ENCODE peak calls at places on chromosomes 13 and 19, in four cellular contexts. K is DND-41; I is CD8-positive, alpha-beta T cell; R is GM23338. A is an unnamed sample.

GRCh38 chr13:36850790-36851438 is 31.9 kb downstream of the RFXAP start:
- DNase-seq in K (peak; percentile 20), I (no peak), R (peak; percentile 73), A (no peak)

GRCh38 chr19:8302734-8303133 is 5.4 kb downstream of the CD320 start:
- DNase-seq in K (peak; percentile 4), I (no peak), R (no peak), A (no peak)

GRCh38 chr13:37453246-37453645 is 145.3 kb downstream of the POSTN start:
- DNase-seq in K (no peak), I (no peak), R (no peak), A (no peak)

GRCh38 chr19:39284032-39284431 is 12.2 kb upstream of the IFNL1 start:
- DNase-seq in K (no peak), I (no peak), R (no peak), A (no peak)

GRCh38 chr13:79079351-79079839 is 326.7 kb downstream of the RBM26 start:
- DNase-seq in K (peak; percentile 8), I (no peak), R (peak; percentile 7), A (no peak)

GRCh38 chr13:92842145-92842544 is 384.5 kb upstream of the GPC6 start:
- DNase-seq in K (no peak), I (no peak), R (no peak), A (no peak)

GRCh38 chr13:73521970-73522549 is 463.3 kb downstream of the KLF5 start:
- DNase-seq in K (no peak), I (no peak), R (no peak), A (no peak)

GRCh38 chr19:611506-611869 is 21.8 kb downstream of the HCN2 start:
- DNase-seq in K (no peak), I (peak; percentile 54), R (no peak), A (no peak)

GRCh38 chr13:111589992-111590391 is 269.6 kb downstream of the TEX29 start:
- DNase-seq in K (no peak), I (no peak), R (no peak), A (no peak)

GRCh38 chr13:25963681-25964080 is 88.1 kb downstream of the SHISA2 start:
- DNase-seq in K (no peak), I (no peak), R (no peak), A (no peak)

GRCh38 chr19:19627716-19628498 is at the start of gene LPAR2:
- DNase-seq in K (no peak), I (peak; percentile 81), R (peak; percentile 78), A (no peak)

GRCh38 chr19:12777217-12778019 is 2.1 kb upstream of the HOOK2 start:
- DNase-seq in K (peak; percentile 87), I (peak; percentile 80), R (peak; percentile 93), A (no peak)

GRCh38 chr13:33096886-33097610 is 80.8 kb downstream of the KL start:
- DNase-seq in K (no peak), I (no peak), R (no peak), A (no peak)

GRCh38 chr13:84834201-84834600 is 951.9 kb upstream of the SLITRK1 start:
- DNase-seq in K (no peak), I (no peak), R (no peak), A (no peak)

GRCh38 chr13:101490400-101491015 is 38.0 kb downstream of the ITGBL1 start:
- DNase-seq in K (no peak), I (no peak), R (no peak), A (no peak)

GRCh38 chr13:41059466-41059865 is 1.8 kb upstream of the WBP4 start:
- DNase-seq in K (no peak), I (no peak), R (peak; percentile 27), A (no peak)

GRCh38 chr19:38095411-38096308 is 128.4 kb downstream of the DPF1 start:
- DNase-seq in K (peak; percentile 76), I (peak; percentile 51), R (peak; percentile 92), A (no peak)

GRCh38 chr19:33152178-33152577 is 20.3 kb downstream of the WDR88 start:
- DNase-seq in K (no peak), I (no peak), R (no peak), A (no peak)

GRCh38 chr19:5903054-5903501 is 512 bp downstream of the NDUFA11 start:
- DNase-seq in K (no peak), I (no peak), R (peak; percentile 46), A (no peak)

GRCh38 chr13:39910041-39910440 is 254.6 kb downstream of the COG6 start:
- DNase-seq in K (no peak), I (no peak), R (no peak), A (no peak)

GRCh38 chr13:42575938-42576337 is 2.0 kb downstream of the TNFSF11 start:
- DNase-seq in K (no peak), I (no peak), R (no peak), A (no peak)

GRCh38 chr13:75908137-75908536 is 272.0 kb downstream of the LMO7 start:
- DNase-seq in K (no peak), I (no peak), R (no peak), A (no peak)

GRCh38 chr13:99269627-99270252 is 11.6 kb upstream of the GPR18 start:
- DNase-seq in K (no peak), I (no peak), R (peak; percentile 41), A (no peak)

GRCh38 chr13:76226941-76227340 is 590.8 kb downstream of the LMO7 start:
- DNase-seq in K (no peak), I (no peak), R (no peak), A (no peak)

GRCh38 chr19:11295665-11296245 is at the start of gene TSPAN16:
- DNase-seq in K (no peak), I (no peak), R (no peak), A (no peak)

GRCh38 chr19:16654151-16654550 is 5.8 kb downstream of the SMIM7 start:
- DNase-seq in K (peak; percentile 13), I (no peak), R (peak; percentile 27), A (no peak)

GRCh38 chr13:75495938-75496337 is 14.0 kb upstream of the TBC1D4 start:
- DNase-seq in K (no peak), I (no peak), R (no peak), A (no peak)

GRCh38 chr19:35177377-35178274 is 23.1 kb downstream of the FXYD5 start:
- DNase-seq in K (no peak), I (no peak), R (no peak), A (no peak)

DNA sequence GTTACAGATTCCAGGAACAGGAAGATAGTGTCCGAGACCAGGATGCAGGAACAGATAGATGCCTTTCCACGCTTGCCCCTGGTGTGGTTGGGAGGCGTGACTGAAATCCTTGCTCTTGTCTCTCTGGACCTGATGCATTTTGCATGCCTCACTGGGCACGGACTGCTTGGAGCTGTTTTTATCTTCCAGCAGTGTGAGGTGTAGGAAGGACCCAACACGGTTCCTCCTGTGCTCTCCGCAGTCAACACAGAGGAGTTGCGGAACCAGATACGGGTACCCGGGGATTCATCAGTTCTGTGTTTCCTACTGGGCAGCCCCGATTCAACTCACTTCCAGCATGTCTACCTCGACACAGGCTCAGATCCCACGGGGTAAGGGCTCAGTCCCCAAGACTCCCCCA is 6.5 kb downstream of the DOT1L start:
- DNase-seq in K (no peak), I (no peak), R (no peak), A (no peak)
- H3K36me3 ChIP-seq in K (peaks cover 53% of the 10 kb centered on the region), I (no peaks in the 10 kb centered on the region), R (no peaks in the 10 kb centered on the region), A (no peaks in the 10 kb centered on the region)

GRCh38 chr13:30375436-30375835 is 46.9 kb upstream of the UBE2L5 start:
- DNase-seq in K (peak; percentile 57), I (no peak), R (no peak), A (no peak)
- H3K4me3 ChIP-seq in K (peak overlapping the region; percentile 38), I (no peak overlapping the region), R (no peak overlapping the region), A (no peak overlapping the region)

DNA sequence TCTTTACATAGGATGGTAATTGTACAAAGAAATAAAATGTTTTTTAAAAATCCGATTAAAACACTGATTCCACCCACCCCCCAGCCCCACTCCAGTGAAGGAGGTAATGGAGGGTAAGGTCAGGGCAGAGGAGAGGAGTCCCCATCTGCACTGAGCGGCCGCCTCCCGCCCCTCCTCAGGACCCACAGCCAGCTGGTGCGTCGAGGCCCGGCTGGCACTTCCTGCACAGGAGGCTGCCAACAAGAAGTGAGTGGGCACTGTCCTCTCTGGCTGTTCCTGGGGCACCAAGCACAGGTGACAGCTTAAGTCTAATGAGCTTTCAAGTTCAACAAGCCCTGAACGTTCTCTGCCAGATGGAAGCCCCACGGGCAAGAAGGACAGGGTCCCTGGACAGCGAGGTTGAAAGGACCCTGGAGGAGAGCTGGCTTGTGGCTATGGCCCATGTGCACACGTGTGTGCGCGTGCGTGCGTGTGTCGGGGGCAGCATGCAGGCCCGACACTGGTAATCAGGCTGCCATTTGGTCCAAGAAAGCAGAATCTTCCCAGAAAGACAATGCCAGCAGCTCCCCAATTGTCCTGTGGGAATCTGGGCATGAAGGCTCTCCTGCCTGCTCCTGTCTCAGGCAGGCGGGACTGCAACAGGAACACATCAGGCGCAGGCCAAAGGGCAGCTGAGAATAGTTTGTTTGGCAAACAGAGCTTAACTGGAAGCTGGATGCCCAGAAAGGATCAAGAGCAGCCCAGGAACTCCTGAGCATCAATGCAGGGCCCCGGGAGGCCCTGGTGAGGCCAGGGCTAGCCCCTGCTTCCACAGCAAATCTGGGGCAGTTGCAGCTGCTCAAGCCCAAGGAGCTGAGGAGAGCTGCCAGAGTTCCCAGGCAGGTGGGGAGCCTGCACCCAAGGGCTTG is 15.1 kb upstream of the EPHX3 start:
- DNase-seq in K (no peak), I (no peak), R (no peak), A (no peak)
- H3K4me1 ChIP-seq in K (no peaks in the 10 kb centered on the region), I (no peaks in the 10 kb centered on the region), R (peaks cover 3% of the 10 kb centered on the region), A (peaks cover 67% of the 10 kb centered on the region)

GRCh38 chr19:53088091-53088490 is 15.1 kb downstream of the ZNF160 start:
- DNase-seq in K (no peak), I (no peak), R (no peak), A (no peak)
- H3K36me3 ChIP-seq in K (peaks cover 88% of the 10 kb centered on the region), I (peaks cover 42% of the 10 kb centered on the region), R (peaks cover 16% of the 10 kb centered on the region), A (peaks cover 55% of the 10 kb centered on the region)

GRCh38 chr19:4598712-4599111 is 39.2 kb upstream of the SEMA6B start:
- DNase-seq in K (no peak), I (no peak), R (peak; percentile 44), A (no peak)

GRCh38 chr19:4600082-4600481 is 39.2 kb upstream of the TNFAIP8L1 start:
- DNase-seq in K (no peak), I (no peak), R (no peak), A (no peak)

GRCh38 chr19:4596033-4596904 is 36.8 kb upstream of the SEMA6B start:
- DNase-seq in K (no peak), I (no peak), R (peak; percentile 72), A (no peak)

GRCh38 chr19:4597278-4597974 is 37.9 kb upstream of the SEMA6B start:
- DNase-seq in K (no peak), I (no peak), R (no peak), A (no peak)

GRCh38 chr19:4597975-4598671 is 38.6 kb upstream of the SEMA6B start:
- DNase-seq in K (peak; percentile 75), I (peak; percentile 41), R (peak; percentile 87), A (no peak)
- H3K4me3 ChIP-seq in K (peak overlapping the region; percentile 44), I (no peak overlapping the region), R (peak overlapping the region; percentile 70), A (no peak overlapping the region)